ENCODE peak calls at places on chromosomes 6 and 20, in four cellular contexts. R, K, L and N are unnamed samples.

GRCh38 chr20:47137231-47137865 is 219.2 kb downstream of the ZMYND8 start:
- DNase-seq in R (no peak), K (no peak), L (no peak), N (no peak)

GRCh38 chr6:156028310-156029131 is 572.9 kb upstream of the NOX3 start:
- DNase-seq in L (no peak), K (no peak), R (no peak), N (no peak)

GRCh38 chr6:63926258-63926657 is 290.7 kb downstream of the PHF3 start:
- DNase-seq in L (no peak), K (no peak), R (no peak), N (no peak)

GRCh38 chr6:96015791-96016776 is at the start of gene FUT9:
- DNase-seq in K (no peak), R (no peak), L (no peak), N (no peak)

GRCh38 chr20:35637266-35637665 is 21.6 kb downstream of the SPAG4 start:
- DNase-seq in L (no peak), R (no peak), K (no peak), N (no peak)

GRCh38 chr20:63538204-63539091 is 1.3 kb upstream of the PTK6 start:
- DNase-seq in L (no peak), R (peak), K (no peak), N (no peak)

GRCh38 chr6:115360602-115361325 is 699.9 kb downstream of the FRK start:
- DNase-seq in R (no peak), K (no peak), L (no peak), N (no peak)

GRCh38 chr20:32444474-32445220 is 86.5 kb downstream of the ASXL1 start:
- DNase-seq in K (no peak), L (no peak), R (no peak), N (no peak)

GRCh38 chr6:16635810-16636602 is 125.3 kb downstream of the ATXN1 start:
- DNase-seq in L (no peak), K (no peak), R (peak), N (peak)

GRCh38 chr20:19820520-19821211 is 62.6 kb downstream of the RIN2 start:
- DNase-seq in L (no peak), K (no peak), R (no peak), N (no peak)
- TF ChIP-seq TCF7L2 in L (no peak), K (no peak), R (no peak), N (no peak)

GRCh38 chr20:38447931-38448675 is 13.0 kb upstream of the SNHG17 start:
- DNase-seq in R (peak), L (no peak), K (no peak), N (no peak)
- TF ChIP-seq TCF7L2 in R (no peak), L (no peak), K (no peak), N (no peak)

GRCh38 chr6:111563581-111563980 is 42.1 kb downstream of the TRAF3IP2 start:
- DNase-seq in L (no peak), R (no peak), K (no peak), N (no peak)

GRCh38 chr6:111562271-111562670 is 43.4 kb downstream of the TRAF3IP2 start:
- DNase-seq in K (no peak), R (no peak), L (no peak), N (no peak)

GRCh38 chr6:111565316-111566221 is 40.1 kb downstream of the TRAF3IP2 start:
- DNase-seq in R (peak), L (no peak), K (no peak), N (no peak)

GRCh38 chr6:111566222-111566717 is 39.4 kb downstream of the TRAF3IP2 start:
- DNase-seq in K (no peak), R (no peak), L (no peak), N (no peak)

DNA sequence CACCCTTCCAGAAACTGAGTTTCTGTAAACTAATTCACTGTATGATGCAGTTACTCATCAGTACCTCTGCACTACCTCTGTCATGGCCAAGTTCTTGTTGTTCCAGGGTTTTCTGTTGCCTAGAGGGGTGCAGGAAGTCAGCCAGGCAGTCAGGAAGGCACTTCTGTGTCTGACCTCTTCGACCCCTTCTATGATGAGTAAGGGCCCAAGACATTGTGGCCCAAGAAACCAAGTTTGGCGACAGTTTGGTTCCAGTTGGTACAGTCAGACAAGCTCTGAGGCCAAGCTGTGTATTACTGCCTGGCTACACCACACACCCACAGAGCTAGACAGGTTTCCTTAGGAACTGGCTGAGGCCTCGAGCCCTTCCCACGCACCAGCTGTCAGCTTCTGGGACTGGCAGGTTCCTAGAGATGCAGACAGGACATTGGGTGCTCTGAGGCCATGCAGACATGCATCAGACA is 41.2 kb downstream of the TRAF3IP2 start:
- DNase-seq in R (no peak), L (no peak), K (no peak), N (no peak)
- TF ChIP-seq TCF7L2 in R (no peak), L (no peak), K (no peak), N (no peak)

GRCh38 chr6:13668291-13668928 is 43.2 kb downstream of the RANBP9 start:
- DNase-seq in R (no peak), L (peak), K (no peak), N (no peak)
- TF ChIP-seq TCF7L2 in R (no peak), L (no peak), K (no peak), N (no peak)

GRCh38 chr6:130697661-130698535 is 129.3 kb upstream of the SMLR1 start:
- DNase-seq in K (peak), R (peak), L (peak), N (peak)
- TF ChIP-seq TCF7L2 in K (no peak), R (no peak), L (no peak), N (no peak)

DNA sequence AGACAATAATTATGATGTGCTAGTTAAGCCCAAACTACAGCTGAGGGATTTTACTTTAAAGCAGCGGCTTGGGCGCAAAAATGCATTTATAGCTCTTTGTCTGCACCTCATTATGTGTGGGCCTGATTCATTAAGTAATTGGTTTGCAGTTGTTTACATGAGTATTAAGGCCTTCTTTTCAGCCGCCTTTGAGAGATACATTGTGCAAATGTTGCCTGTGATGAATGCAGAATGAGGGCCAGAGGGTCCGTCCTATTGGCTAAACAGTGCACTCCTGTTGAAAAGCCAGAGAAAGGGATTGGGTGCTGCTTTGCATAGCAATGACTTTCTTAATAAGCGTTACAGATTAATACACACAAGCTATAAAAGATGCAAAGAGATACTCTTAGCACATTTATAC is 68.3 kb upstream of the XRN2 start:
- DNase-seq in K (no peak), R (no peak), L (no peak), N (no peak)
- TF ChIP-seq TCF7L2 in K (no peak), R (no peak), L (no peak), N (no peak)